ENCODE peak calls at places on chromosome 16, in ten cellular contexts. I is PC-3, J is lung, U is progenitor cell of endocrine pancreas, D is heart left ventricle, N is tibial artery, T is foreskin fibroblast, B is pancreas, F is adrenal gland, Y is IMR-90. R is an unnamed sample.

GRCh38 chr16:84885024-84885910 is 65.5 kb downstream of the CRISPLD2 start:
- DNase-seq in N (no peak), J (no peak), Y (no peak), B (no peak), F (no peak), T (no peak), D (peak), U (no peak), I (no peak), R (peak)

GRCh38 chr16:73172621-73173312 is 124.8 kb upstream of the ZFHX3 start:
- DNase-seq in T (peak), D (peak), I (peak), U (no peak), Y (peak), N (peak), B (peak), J (peak), F (peak), R (peak)

GRCh38 chr16:48454051-48454450 is 68.8 kb upstream of the SIAH1 start:
- DNase-seq in I (no peak), N (no peak), Y (no peak), J (no peak), B (no peak), U (no peak), F (no peak), D (no peak), T (no peak), R (no peak)

GRCh38 chr16:69396187-69397061 is 10.6 kb upstream of the TERF2 start:
- DNase-seq in D (peak), U (peak), J (peak), I (peak), Y (peak), B (no peak), F (peak), N (peak), T (peak), R (peak)

GRCh38 chr16:31484491-31485171 is 1.7 kb downstream of the SLC5A2 start:
- DNase-seq in B (no peak), U (no peak), Y (no peak), I (no peak), D (no peak), T (no peak), N (no peak), F (no peak), J (peak), R (peak)

GRCh38 chr16:23082161-23082788 is 67.0 kb downstream of the USP31 start:
- DNase-seq in N (no peak), U (no peak), Y (no peak), J (no peak), B (no peak), D (peak), I (no peak), F (no peak), T (no peak), R (no peak)

GRCh38 chr16:70735141-70735979 is 49.5 kb upstream of the MTSS2 start:
- DNase-seq in D (peak), F (no peak), B (no peak), T (peak), Y (peak), J (no peak), U (no peak), N (peak), I (no peak), R (no peak)

GRCh38 chr16:57367111-57367752 is 5.1 kb upstream of the CX3CL1 start:
- DNase-seq in N (no peak), D (no peak), U (no peak), B (no peak), J (no peak), I (peak), T (no peak), F (no peak), Y (no peak), R (peak)

GRCh38 chr16:52251495-52251894 is 295.4 kb downstream of the TOX3 start:
- DNase-seq in U (no peak), I (no peak), J (no peak), F (no peak), B (no peak), T (no peak), D (no peak), N (no peak), Y (no peak), R (peak)

GRCh38 chr16:11585460-11586374 is 1.0 kb downstream of the LITAF start:
- DNase-seq in U (no peak), D (no peak), I (no peak), F (no peak), Y (peak), N (peak), T (no peak), J (no peak), B (peak), R (no peak)

GRCh38 chr16:24871891-24872290 is 26.1 kb downstream of the SLC5A11 start:
- DNase-seq in T (no peak), I (no peak), U (no peak), B (no peak), J (no peak), N (no peak), F (no peak), Y (no peak), D (no peak), R (no peak)

GRCh38 chr16:19085679-19086200 is 18.3 kb downstream of the COQ7 start:
- DNase-seq in N (no peak), Y (no peak), B (no peak), D (no peak), F (peak), J (no peak), I (no peak), U (no peak), T (peak), R (peak)

GRCh38 chr16:19935696-19936095 is 51.0 kb upstream of the GPRC5B start:
- DNase-seq in B (no peak), T (no peak), N (no peak), I (no peak), D (no peak), F (no peak), Y (no peak), U (no peak), J (no peak), R (no peak)

GRCh38 chr16:23333034-23333579 is 31.0 kb downstream of the SCNN1B start:
- DNase-seq in I (no peak), J (no peak), T (no peak), D (no peak), F (peak), B (no peak), Y (no peak), N (no peak), U (no peak), R (no peak)

GRCh38 chr16:58128721-58129096 is 472 bp downstream of the CFAP20 start:
- DNase-seq in D (peak), F (no peak), Y (no peak), B (peak), U (peak), N (no peak), T (no peak), J (no peak), I (no peak), R (no peak)

GRCh38 chr16:23334421-23334853 is 32.3 kb downstream of the SCNN1B start:
- DNase-seq in U (no peak), T (no peak), J (no peak), N (no peak), D (no peak), B (no peak), Y (no peak), I (no peak), F (no peak), R (no peak)

GRCh38 chr16:11164482-11165270 is 91.3 kb downstream of the SOCS1 start:
- DNase-seq in F (no peak), D (peak), T (no peak), U (no peak), J (no peak), I (no peak), N (no peak), B (no peak), Y (no peak), R (no peak)

GRCh38 chr16:23274968-23275367 is 27.1 kb upstream of the SCNN1B start:
- DNase-seq in T (no peak), F (no peak), N (no peak), B (no peak), Y (no peak), D (no peak), J (no peak), U (no peak), I (peak), R (no peak)

GRCh38 chr16:64952177-64952576 is 169.7 kb downstream of the CDH11 start:
- DNase-seq in D (no peak), T (peak), I (no peak), N (no peak), U (no peak), F (no peak), Y (peak), B (no peak), J (no peak), R (peak)

GRCh38 chr16:84764970-84765369 is 54.8 kb upstream of the CRISPLD2 start:
- DNase-seq in J (no peak), I (no peak), D (no peak), T (no peak), F (no peak), N (no peak), U (no peak), B (no peak), Y (peak), R (no peak)

GRCh38 chr16:15856901-15857778 is at the start of gene MYH11:
- DNase-seq in J (no peak), Y (no peak), N (peak), F (no peak), B (no peak), T (no peak), I (no peak), D (no peak), U (no peak), R (no peak)

GRCh38 chr16:74807052-74807646 is 32.5 kb upstream of the FA2H start:
- DNase-seq in I (no peak), T (no peak), N (no peak), J (no peak), Y (no peak), U (no peak), B (no peak), D (no peak), F (no peak), R (no peak)
- TF ChIP-seq CTCF in I (no peak), T (no peak), N (no peak), J (no peak), Y (no peak), U (no peak), B (no peak), D (no peak), F (no peak), R (no peak)

DNA sequence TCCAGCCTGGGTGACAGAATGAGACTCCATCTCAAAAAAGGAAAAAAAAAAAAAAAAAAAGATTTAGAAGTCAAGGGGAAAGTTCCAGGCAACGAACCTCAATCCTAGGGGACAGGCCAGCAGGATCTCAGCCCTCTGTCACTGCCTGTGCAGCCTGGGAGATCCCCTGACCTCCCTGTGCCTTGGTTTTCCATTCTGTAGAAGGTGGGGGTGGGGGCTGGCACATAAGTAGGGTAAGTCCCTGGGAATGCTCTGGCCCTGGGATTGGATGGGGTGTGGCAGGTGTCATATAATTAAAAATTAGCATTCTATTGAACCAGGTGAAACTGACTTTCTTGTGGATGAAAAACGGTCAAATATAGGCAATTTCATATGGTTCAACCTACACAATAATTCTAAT is 90.5 kb downstream of the C16orf78 start:
- DNase-seq in T (no peak), Y (no peak), D (peak), U (no peak), J (no peak), F (no peak), N (no peak), B (no peak), I (no peak), R (no peak)
- TF ChIP-seq CTCF in T (no peak), Y (no peak), D (no peak), U (no peak), J (no peak), F (no peak), N (no peak), B (no peak), I (no peak), R (no peak)

DNA sequence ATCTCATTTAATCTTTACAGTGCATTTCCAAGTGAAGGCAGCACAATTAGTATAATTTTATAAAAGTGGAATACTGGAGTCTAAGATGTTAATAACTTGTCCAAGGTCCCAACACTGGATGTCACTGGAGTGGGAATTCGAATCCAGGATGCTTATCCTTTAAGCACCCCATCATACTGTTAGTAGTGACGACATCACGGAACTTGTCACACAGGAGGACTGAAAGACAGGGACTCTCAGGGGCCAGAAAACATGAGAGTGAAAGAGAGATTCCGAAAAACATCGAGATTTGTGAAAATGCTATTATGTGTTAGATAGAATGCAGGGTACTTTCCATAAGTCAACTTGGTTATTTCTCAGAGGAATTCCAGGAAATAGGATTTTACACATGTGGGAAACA is 374.0 kb downstream of the GRIN2A start:
- DNase-seq in F (no peak), J (no peak), N (no peak), Y (no peak), I (no peak), U (no peak), B (no peak), D (no peak), T (no peak), R (no peak)
- TF ChIP-seq CTCF in F (no peak), J (no peak), N (no peak), Y (no peak), I (no peak), U (no peak), B (no peak), D (no peak), T (no peak), R (no peak)

GRCh38 chr16:6446370-6446769 is 886.3 kb upstream of the RBFOX1 start:
- DNase-seq in U (no peak), Y (no peak), T (no peak), B (no peak), J (no peak), I (no peak), F (no peak), D (no peak), N (no peak), R (no peak)

DNA sequence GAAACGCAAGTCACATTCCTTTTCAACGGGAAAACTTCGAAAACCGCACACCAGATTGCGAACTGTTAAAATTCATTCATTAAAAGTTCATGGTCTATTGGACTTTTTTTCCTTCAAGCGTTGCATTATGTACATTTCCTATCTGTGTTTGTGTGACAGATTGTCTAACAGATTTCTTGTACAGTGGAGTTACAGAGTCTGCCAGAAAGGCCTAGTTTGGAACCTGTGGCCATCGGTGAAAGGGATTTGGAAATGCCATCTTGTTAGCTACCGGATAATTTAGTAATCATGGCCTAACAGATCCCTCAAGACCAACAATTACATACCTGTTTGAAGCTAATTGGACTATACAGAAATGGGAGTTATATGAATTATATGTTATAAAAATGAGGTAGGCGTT is 885.6 kb upstream of the RBFOX1 start:
- DNase-seq in Y (no peak), I (no peak), N (no peak), F (no peak), B (no peak), D (no peak), U (no peak), J (no peak), T (no peak), R (no peak)
- TF ChIP-seq CTCF in Y (no peak), I (no peak), N (no peak), F (no peak), B (no peak), D (no peak), U (no peak), J (no peak), T (no peak), R (no peak)

GRCh38 chr16:81585785-81586184 is 141.2 kb downstream of the CMIP start:
- DNase-seq in F (no peak), D (peak), Y (no peak), U (no peak), N (no peak), B (no peak), T (no peak), I (peak), J (no peak), R (no peak)
- TF ChIP-seq CTCF in F (no peak), D (no peak), Y (peak), U (peak), N (no peak), B (no peak), T (no peak), I (peak), J (no peak), R (peak)

DNA sequence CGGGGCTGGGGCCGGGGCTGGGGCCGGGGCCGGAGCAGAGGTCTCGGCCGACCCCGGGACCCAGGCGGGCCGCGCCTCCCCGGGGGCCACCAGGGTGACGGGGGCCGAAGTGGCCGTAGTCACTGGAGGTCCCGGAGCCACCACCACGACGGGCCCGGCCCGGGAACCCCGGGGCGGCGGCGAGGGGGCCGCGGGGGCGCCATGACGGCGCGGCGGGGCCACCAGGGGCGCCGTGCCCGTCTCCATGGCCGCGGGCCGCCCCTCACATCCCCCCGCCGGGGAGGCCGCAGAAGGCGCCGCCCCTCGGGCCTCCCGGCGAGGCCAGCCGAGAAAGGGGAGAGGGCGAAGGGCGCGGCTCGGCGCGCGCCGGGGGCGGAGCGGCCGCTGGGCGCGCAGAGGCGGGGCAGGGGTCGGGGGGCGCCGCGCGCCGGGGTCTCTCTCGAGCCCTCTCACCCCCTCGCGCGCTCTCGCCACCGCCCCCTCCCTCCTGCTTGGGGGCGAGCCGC is 303 bp downstream of the TBC1D10B start:
- DNase-seq in U (no peak), D (no peak), F (no peak), N (no peak), B (no peak), T (no peak), I (no peak), Y (no peak), J (no peak), R (no peak)
- TF ChIP-seq CTCF in U (peak), D (no peak), F (no peak), N (no peak), B (no peak), T (no peak), I (no peak), Y (peak), J (no peak), R (no peak)

DNA sequence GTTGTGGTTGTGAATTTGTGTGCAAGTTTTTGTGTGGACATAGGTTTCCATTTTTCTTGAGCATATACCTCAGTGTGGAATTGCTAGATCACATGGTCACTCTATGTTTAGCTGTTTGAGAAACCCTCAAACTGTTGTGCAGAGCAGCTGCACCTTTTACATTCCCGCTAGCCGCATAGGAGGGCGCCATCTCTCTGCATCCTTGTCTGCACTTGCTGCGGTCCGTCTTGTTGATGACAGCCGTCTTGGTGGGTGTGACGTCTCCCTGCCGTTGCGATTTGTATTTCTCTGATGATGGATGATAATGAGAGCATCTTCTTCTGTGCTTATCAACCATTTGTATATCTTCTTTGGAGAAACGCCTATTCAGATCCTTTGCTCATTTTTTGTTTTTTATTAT is 25.1 kb upstream of the IL17C start:
- DNase-seq in B (no peak), J (no peak), U (no peak), N (no peak), F (no peak), D (no peak), T (no peak), I (no peak), Y (no peak), R (no peak)
- TF ChIP-seq CTCF in B (no peak), J (no peak), U (no peak), N (no peak), F (no peak), D (no peak), T (no peak), I (no peak), Y (no peak), R (no peak)

GRCh38 chr16:50323335-50324011 is 45.3 kb downstream of the BRD7 start:
- DNase-seq in T (peak), I (peak), F (peak), Y (peak), N (no peak), J (no peak), B (no peak), U (no peak), D (no peak), R (no peak)
- TF ChIP-seq CTCF in T (no peak), I (peak), F (no peak), Y (peak), N (no peak), J (no peak), B (no peak), U (peak), D (no peak), R (peak)

R was measured in astrocyte.